ENCODE peak calls at places on chromosome 14, in four cellular contexts. P is K562, O is HepG2, C is SK-N-SH. W is an unnamed sample.

GRCh38 chr14:67653651-67654280 is 20.7 kb downstream of the VTI1B start:
- DNase-seq in O (no peak), C (no peak), P (no peak), W (no peak)

GRCh38 chr14:67618617-67619063 is 1.1 kb upstream of the ARG2 start:
- DNase-seq in C (peak), O (peak), P (peak), W (no peak)

GRCh38 chr14:61973981-61974380 is 211.8 kb downstream of the SNAPC1 start:
- DNase-seq in C (no peak), P (no peak), O (no peak), W (no peak)

GRCh38 chr14:105999361-106000028 is 473.1 kb downstream of the TMEM121 start:
- DNase-seq in O (peak), P (no peak), C (no peak), W (peak)

GRCh38 chr14:103802353-103802752 is 45.0 kb downstream of the PPP1R13B start:
- DNase-seq in O (no peak), P (no peak), C (no peak), W (no peak)

GRCh38 chr14:102491366-102491765 is 18.2 kb downstream of the ANKRD9 start:
- DNase-seq in O (no peak), C (no peak), P (no peak), W (no peak)

GRCh38 chr14:100438678-100439592 is 115.8 kb downstream of the SLC25A47 start:
- DNase-seq in P (no peak), C (no peak), O (peak), W (no peak)

GRCh38 chr14:58772814-58773620 is 135.3 kb downstream of the DACT1 start:
- DNase-seq in C (no peak), P (no peak), O (no peak), W (no peak)

GRCh38 chr14:99378782-99379214 is 101.9 kb downstream of the SETD3 start:
- DNase-seq in P (peak), C (no peak), O (no peak), W (no peak)

GRCh38 chr14:95316826-95317225 is 2.9 kb downstream of the CLMN start:
- DNase-seq in P (no peak), O (no peak), C (peak), W (no peak)

GRCh38 chr14:101495827-101496778 is 65.2 kb upstream of the DIO3 start:
- DNase-seq in O (peak), C (no peak), P (no peak), W (peak)

GRCh38 chr14:68085742-68086141 is 266.2 kb downstream of the RAD51B start:
- DNase-seq in O (peak), P (no peak), C (no peak), W (peak)

GRCh38 chr14:60981626-60982455 is 796 bp downstream of the SLC38A6 start:
- DNase-seq in P (peak), C (peak), O (peak), W (no peak)

GRCh38 chr14:103767306-103767894 is 51.8 kb downstream of the ZFYVE21 start:
- DNase-seq in O (no peak), C (no peak), P (no peak), W (no peak)

GRCh38 chr14:90791481-90791880 is 24.7 kb downstream of the TTC7B start:
- DNase-seq in P (no peak), O (no peak), C (no peak), W (no peak)

GRCh38 chr14:91320266-91320665 is 75.8 kb upstream of the GPR68 start:
- DNase-seq in C (no peak), P (no peak), O (no peak), W (no peak)

GRCh38 chr14:38262844-38263243 is 7.0 kb upstream of the CLEC14A start:
- DNase-seq in O (no peak), C (no peak), P (no peak), W (no peak)

GRCh38 chr14:37078131-37078530 is 94.3 kb downstream of the SLC25A21 start:
- DNase-seq in O (no peak), C (no peak), P (no peak), W (no peak)

GRCh38 chr14:35883677-35884293 is 57.6 kb downstream of the BRMS1L start:
- DNase-seq in P (peak), O (peak), C (peak), W (no peak)

GRCh38 chr14:75401356-75401755 is 26.5 kb upstream of the JDP2 start:
- DNase-seq in P (no peak), O (no peak), C (no peak), W (peak)

GRCh38 chr14:96631030-96631429 is 128.8 kb downstream of the PAPOLA start:
- DNase-seq in P (peak), C (no peak), O (no peak), W (no peak)
- TF ChIP-seq FOXJ3 in P (no peak), C (no peak), O (no peak), W (no peak)

GRCh38 chr14:73236752-73237218 is 521 bp upstream of the PAPLN start:
- DNase-seq in O (no peak), C (no peak), P (no peak), W (no peak)
- TF ChIP-seq FOXJ3 in O (no peak), C (no peak), P (no peak), W (no peak)

DNA sequence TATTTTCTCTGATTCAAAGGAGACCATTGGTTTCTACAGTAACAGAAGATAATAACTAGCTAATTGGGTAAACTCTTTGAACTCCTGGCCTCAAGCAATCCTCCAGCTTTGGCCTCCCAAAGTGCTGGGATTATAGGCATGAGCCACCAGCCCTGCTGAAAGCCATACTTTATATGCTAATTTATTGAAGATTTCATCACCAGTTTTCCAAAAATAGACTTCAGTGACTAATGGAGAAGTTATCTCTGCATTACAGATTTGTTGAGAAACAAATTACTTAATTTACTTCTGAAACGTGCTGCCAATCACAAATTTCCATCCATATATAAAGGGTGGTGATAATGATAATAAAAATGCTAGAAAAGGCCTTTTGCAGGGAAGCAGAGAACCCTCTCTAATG is 1758.1 kb upstream of the SEL1L start:
- DNase-seq in O (no peak), P (no peak), C (no peak), W (no peak)
- TF ChIP-seq FOXJ3 in O (no peak), P (no peak), C (no peak), W (no peak)

DNA sequence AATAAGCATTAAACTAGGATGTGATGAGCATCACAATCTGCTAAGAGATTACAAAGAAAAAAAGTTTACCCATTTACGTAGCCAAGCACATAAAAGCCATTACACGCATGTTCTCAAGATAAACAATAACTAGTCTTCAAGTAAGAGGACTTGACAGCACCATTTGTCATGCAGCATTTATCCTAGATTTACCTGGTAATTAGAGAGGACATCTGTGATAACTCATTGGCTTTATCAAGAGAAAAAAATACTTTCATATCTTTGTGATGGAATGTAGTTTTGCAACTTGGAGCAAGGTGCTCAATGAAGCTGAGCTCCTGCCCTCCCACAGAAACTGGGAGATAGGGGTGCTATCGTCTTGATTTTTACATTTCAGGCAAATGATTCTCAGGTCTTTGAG is 1023.7 kb downstream of the FSCB start:
- DNase-seq in P (no peak), O (no peak), C (no peak), W (no peak)
- TF ChIP-seq FOXJ3 in P (no peak), O (no peak), C (no peak), W (no peak)

DNA sequence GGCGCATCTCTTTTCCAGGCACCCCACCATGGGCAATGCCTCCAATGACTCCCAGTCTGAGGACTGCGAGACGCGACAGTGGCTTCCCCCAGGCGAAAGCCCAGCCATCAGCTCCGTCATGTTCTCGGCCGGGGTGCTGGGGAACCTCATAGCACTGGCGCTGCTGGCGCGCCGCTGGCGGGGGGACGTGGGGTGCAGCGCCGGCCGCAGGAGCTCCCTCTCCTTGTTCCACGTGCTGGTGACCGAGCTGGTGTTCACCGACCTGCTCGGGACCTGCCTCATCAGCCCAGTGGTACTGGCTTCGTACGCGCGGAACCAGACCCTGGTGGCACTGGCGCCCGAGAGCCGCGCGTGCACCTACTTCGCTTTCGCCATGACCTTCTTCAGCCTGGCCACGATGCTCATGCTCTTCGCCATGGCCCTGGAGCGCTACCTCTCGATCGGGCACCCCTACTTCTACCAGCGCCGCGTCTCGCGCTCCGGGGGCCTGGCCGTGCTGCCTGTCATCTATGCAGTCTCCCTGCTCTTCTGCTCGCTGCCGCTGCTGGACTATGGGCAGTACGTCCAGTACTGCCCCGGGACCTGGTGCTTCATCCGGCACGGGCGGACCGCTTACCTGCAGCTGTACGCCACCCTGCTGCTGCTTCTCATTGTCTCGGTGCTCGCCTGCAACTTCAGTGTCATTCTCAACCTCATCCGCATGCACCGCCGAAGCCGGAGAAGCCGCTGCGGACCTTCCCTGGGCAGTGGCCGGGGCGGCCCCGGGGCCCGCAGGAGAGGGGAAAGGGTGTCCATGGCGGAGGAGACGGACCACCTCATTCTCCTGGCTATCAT is 626 bp downstream of the PTGER2 start:
- DNase-seq in P (no peak), O (no peak), C (peak), W (peak)
- TF ChIP-seq FOXJ3 in P (no peak), O (no peak), C (no peak), W (no peak)

GRCh38 chr14:93175492-93175891 is 9.2 kb downstream of the MOAP1 start:
- DNase-seq in P (no peak), O (no peak), C (no peak), W (no peak)
- TF ChIP-seq FOXJ3 in P (no peak), O (no peak), C (no peak), W (no peak)

W was measured in WTC11.